ENCODE peak calls at places on chromosomes 4 and X, in six cellular contexts. One of them, this sample, is unnamed.
A peak's percentile ranks its signal among the peaks of the same experiment; 100 is the strongest.

GRCh38 chr4:13546855-13547562 is 2.7 kb upstream of the NKX3-2 start:
- DNase-seq in neural crest cell: peak; percentile 42
- DNase-seq in HFF-Myc: no peak
- DNase-seq in mesothelial cell of epicardium: peak; percentile 50
- DNase-seq in WTC11: peak; percentile 70
- DNase-seq in H9: peak; percentile 80
- DNase-seq in this sample: no peak

GRCh38 chr4:160810415-160810814 is 1353.4 kb downstream of the FSTL5 start:
- DNase-seq in WTC11: no peak
- DNase-seq in mesothelial cell of epicardium: no peak
- DNase-seq in H9: no peak
- DNase-seq in HFF-Myc: no peak
- DNase-seq in neural crest cell: no peak
- DNase-seq in this sample: no peak

GRCh38 chr4:6716018-6716911 is at the start of gene BLOC1S4:
- DNase-seq in neural crest cell: peak; percentile 83
- DNase-seq in HFF-Myc: peak; percentile 77
- DNase-seq in WTC11: peak; percentile 77
- DNase-seq in mesothelial cell of epicardium: peak; percentile 90
- DNase-seq in H9: peak; percentile 86
- DNase-seq in this sample: peak; percentile 78

GRCh38 chr4:76690906-76691275 is 207.1 kb downstream of the SOWAHB start:
- DNase-seq in H9: no peak
- DNase-seq in neural crest cell: no peak
- DNase-seq in mesothelial cell of epicardium: no peak
- DNase-seq in HFF-Myc: no peak
- DNase-seq in WTC11: no peak
- DNase-seq in this sample: no peak

GRCh38 chr4:83114576-83114975 is at the start of gene PLAC8:
- DNase-seq in H9: no peak
- DNase-seq in HFF-Myc: no peak
- DNase-seq in mesothelial cell of epicardium: no peak
- DNase-seq in neural crest cell: no peak
- DNase-seq in WTC11: no peak
- DNase-seq in this sample: no peak

GRCh38 chr4:68905598-68906237 is 45.9 kb downstream of the UGT2A3 start:
- DNase-seq in mesothelial cell of epicardium: no peak
- DNase-seq in neural crest cell: no peak
- DNase-seq in HFF-Myc: no peak
- DNase-seq in H9: peak; percentile 47
- DNase-seq in WTC11: peak; percentile 13
- DNase-seq in this sample: no peak

GRCh38 chr4:25908491-25908901 is 5.5 kb upstream of the SMIM20 start:
- DNase-seq in WTC11: no peak
- DNase-seq in mesothelial cell of epicardium: no peak
- DNase-seq in H9: no peak
- DNase-seq in neural crest cell: peak; percentile 16
- DNase-seq in HFF-Myc: peak; percentile 96
- DNase-seq in this sample: no peak

GRCh38 chr4:71473541-71474240 is 134.9 kb downstream of the SLC4A4 start:
- DNase-seq in H9: no peak
- DNase-seq in mesothelial cell of epicardium: no peak
- DNase-seq in neural crest cell: no peak
- DNase-seq in HFF-Myc: no peak
- DNase-seq in WTC11: no peak
- DNase-seq in this sample: no peak

GRCh38 chr4:123014038-123014437 is 91.6 kb upstream of the NUDT6 start:
- DNase-seq in mesothelial cell of epicardium: no peak
- DNase-seq in neural crest cell: no peak
- DNase-seq in HFF-Myc: no peak
- DNase-seq in H9: no peak
- DNase-seq in WTC11: no peak
- DNase-seq in this sample: no peak

GRCh38 chrX:41922694-41923171 is 621 bp downstream of the CASK start:
- DNase-seq in WTC11: peak; percentile 34
- DNase-seq in H9: peak; percentile 42
- DNase-seq in neural crest cell: peak; percentile 28
- DNase-seq in mesothelial cell of epicardium: peak; percentile 45
- DNase-seq in HFF-Myc: no peak
- DNase-seq in this sample: no peak

GRCh38 chr4:141860974-141861373 is 224.6 kb downstream of the IL15 start:
- DNase-seq in mesothelial cell of epicardium: no peak
- DNase-seq in HFF-Myc: no peak
- DNase-seq in WTC11: no peak
- DNase-seq in H9: no peak
- DNase-seq in neural crest cell: no peak
- DNase-seq in this sample: no peak

GRCh38 chr4:20423420-20423819 is 171.7 kb downstream of the SLIT2 start:
- DNase-seq in HFF-Myc: no peak
- DNase-seq in neural crest cell: no peak
- DNase-seq in H9: no peak
- DNase-seq in WTC11: no peak
- DNase-seq in mesothelial cell of epicardium: no peak
- DNase-seq in this sample: no peak

DNA sequence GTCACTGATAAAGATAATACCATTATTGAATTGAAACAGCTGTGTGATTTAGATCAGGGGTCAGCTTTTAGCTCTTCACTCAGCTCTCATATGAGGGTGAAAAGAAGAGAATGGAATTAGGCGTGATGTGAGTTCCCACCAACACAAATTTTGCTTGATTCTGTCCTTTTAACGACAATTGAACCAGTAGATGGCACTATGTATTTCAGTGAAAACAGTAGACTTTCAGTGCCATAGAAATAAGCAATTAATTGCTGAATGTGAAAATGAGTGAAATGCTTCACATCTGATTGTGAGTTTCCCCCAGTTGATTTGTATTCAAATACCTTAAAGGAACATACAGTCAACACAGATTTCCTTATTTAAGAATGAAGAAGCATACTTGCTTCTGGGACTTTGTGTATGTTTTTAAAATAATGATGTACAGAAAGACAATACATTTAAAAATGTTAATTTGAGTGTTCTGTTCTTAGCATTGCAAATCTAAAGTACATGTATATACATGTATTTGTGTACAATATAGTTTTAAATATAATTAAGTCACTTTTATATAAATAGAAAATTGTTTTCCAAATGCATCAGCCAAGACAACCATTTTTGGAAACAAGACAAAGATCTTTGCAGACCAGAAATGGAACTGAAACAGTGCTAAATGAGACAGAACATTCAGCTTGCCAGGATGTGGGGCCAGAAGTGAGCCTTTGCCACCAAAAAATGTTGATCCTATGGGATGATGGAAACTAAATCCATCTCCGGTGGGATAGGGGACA is 178.8 kb downstream of the SNCA start:
- DNase-seq in neural crest cell: no peak
- DNase-seq in H9: no peak
- DNase-seq in HFF-Myc: peak; percentile 16
- DNase-seq in mesothelial cell of epicardium: no peak
- DNase-seq in WTC11: no peak
- DNase-seq in this sample: no peak
- TF ChIP-seq CTCF in neural crest cell: peak; percentile 56
- TF ChIP-seq CTCF in H9: peak; percentile 60
- TF ChIP-seq CTCF in HFF-Myc: peak; percentile 28
- TF ChIP-seq CTCF in mesothelial cell of epicardium: no peak
- TF ChIP-seq CTCF in WTC11: no peak
- TF ChIP-seq CTCF in this sample: peak; percentile 40

GRCh38 chrX:131746491-131746968 is 202.7 kb downstream of the OR13H1 start:
- DNase-seq in mesothelial cell of epicardium: no peak
- DNase-seq in WTC11: no peak
- DNase-seq in neural crest cell: no peak
- DNase-seq in HFF-Myc: no peak
- DNase-seq in H9: peak; percentile 50
- DNase-seq in this sample: no peak

GRCh38 chrX:131752493-131753198 is 208.8 kb downstream of the OR13H1 start:
- DNase-seq in neural crest cell: no peak
- DNase-seq in WTC11: no peak
- DNase-seq in HFF-Myc: no peak
- DNase-seq in H9: no peak
- DNase-seq in mesothelial cell of epicardium: no peak
- DNase-seq in this sample: no peak

GRCh38 chrX:131745942-131746489 is 202.1 kb downstream of the OR13H1 start:
- DNase-seq in HFF-Myc: no peak
- DNase-seq in WTC11: no peak
- DNase-seq in mesothelial cell of epicardium: no peak
- DNase-seq in neural crest cell: no peak
- DNase-seq in H9: no peak
- DNase-seq in this sample: no peak

GRCh38 chrX:131747173-131747572 is 203.3 kb downstream of the OR13H1 start:
- DNase-seq in neural crest cell: no peak
- DNase-seq in mesothelial cell of epicardium: no peak
- DNase-seq in H9: no peak
- DNase-seq in HFF-Myc: no peak
- DNase-seq in WTC11: no peak
- DNase-seq in this sample: no peak
- TF ChIP-seq CTCF in neural crest cell: no peak
- TF ChIP-seq CTCF in mesothelial cell of epicardium: no peak
- TF ChIP-seq CTCF in H9: no peak
- TF ChIP-seq CTCF in HFF-Myc: no peak
- TF ChIP-seq CTCF in WTC11: no peak
- TF ChIP-seq CTCF in this sample: peak; percentile 49

DNA sequence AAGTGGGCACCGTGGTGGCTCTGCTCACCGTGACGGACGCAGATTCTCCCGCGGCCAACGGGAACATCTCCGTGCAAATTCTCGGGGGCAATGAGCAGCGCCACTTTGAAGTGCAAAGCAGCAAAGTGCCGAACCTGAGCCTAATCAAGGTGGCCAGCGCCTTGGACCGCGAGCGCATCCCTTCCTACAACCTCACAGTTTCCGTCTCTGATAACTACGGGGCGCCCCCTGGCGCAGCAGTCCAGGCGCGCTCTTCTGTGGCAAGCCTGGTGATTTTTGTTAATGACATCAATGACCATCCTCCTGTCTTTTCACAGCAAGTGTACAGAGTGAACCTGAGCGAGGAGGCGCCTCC is 2.7 kb downstream of the FAT4 start:
- DNase-seq in HFF-Myc: no peak
- DNase-seq in neural crest cell: peak; percentile 48
- DNase-seq in H9: peak; percentile 72
- DNase-seq in WTC11: peak; percentile 68
- DNase-seq in mesothelial cell of epicardium: peak; percentile 47
- DNase-seq in this sample: peak; percentile 38
- TF ChIP-seq CTCF in HFF-Myc: peak; percentile 68
- TF ChIP-seq CTCF in neural crest cell: peak; percentile 67
- TF ChIP-seq CTCF in H9: peak; percentile 71
- TF ChIP-seq CTCF in WTC11: peak; percentile 44
- TF ChIP-seq CTCF in mesothelial cell of epicardium: peak; percentile 68
- TF ChIP-seq CTCF in this sample: peak; percentile 37

DNA sequence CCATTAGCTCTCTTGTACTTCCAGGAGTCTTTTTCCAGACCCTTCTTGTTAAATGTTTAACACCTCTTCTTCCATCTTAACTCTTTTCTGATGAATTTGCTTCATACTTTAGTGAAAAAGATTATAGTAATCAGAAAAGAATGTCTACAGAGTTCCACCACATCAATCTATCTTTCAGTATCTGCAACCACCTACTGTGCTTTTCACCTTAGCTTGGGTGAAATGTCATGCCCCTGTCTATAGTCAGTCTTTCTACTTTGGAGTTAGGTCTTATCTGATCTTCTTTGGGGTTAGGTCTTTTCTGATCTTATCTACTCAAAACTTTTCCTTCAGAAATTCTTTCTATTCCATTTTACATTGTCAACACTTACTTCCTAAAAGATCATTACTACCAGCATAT is 1310.2 kb downstream of the PCDH7 start:
- DNase-seq in HFF-Myc: no peak
- DNase-seq in neural crest cell: no peak
- DNase-seq in H9: no peak
- DNase-seq in mesothelial cell of epicardium: no peak
- DNase-seq in WTC11: no peak
- DNase-seq in this sample: no peak
- TF ChIP-seq CTCF in HFF-Myc: no peak
- TF ChIP-seq CTCF in neural crest cell: no peak
- TF ChIP-seq CTCF in H9: no peak
- TF ChIP-seq CTCF in mesothelial cell of epicardium: no peak
- TF ChIP-seq CTCF in WTC11: no peak
- TF ChIP-seq CTCF in this sample: no peak

GRCh38 chr4:44632089-44632488 is 19.3 kb downstream of the YIPF7 start:
- DNase-seq in HFF-Myc: no peak
- DNase-seq in WTC11: no peak
- DNase-seq in H9: no peak
- DNase-seq in neural crest cell: no peak
- DNase-seq in mesothelial cell of epicardium: no peak
- DNase-seq in this sample: no peak
- TF ChIP-seq CTCF in HFF-Myc: no peak
- TF ChIP-seq CTCF in WTC11: no peak
- TF ChIP-seq CTCF in H9: no peak
- TF ChIP-seq CTCF in neural crest cell: peak; percentile 40
- TF ChIP-seq CTCF in mesothelial cell of epicardium: peak; percentile 59
- TF ChIP-seq CTCF in this sample: no peak

This sample was measured in tibial nerve.